ENCODE peak calls at places on chromosomes 6 and 20, in eight cellular contexts. H is GM13976, V is lower lobe of right lung, G is mesothelial cell of epicardium, O is body of pancreas, Y is RWPE1, C is right lobe of liver, R is choroid plexus epithelial cell. X is an unnamed sample.

GRCh38 chr6:141169419-141169818 is 963.3 kb upstream of the GJE1 start:
- DNase-seq in H (no peak), Y (no peak), V (no peak), R (peak; percentile 97), C (no peak), O (no peak), G (no peak), X (no peak)

GRCh38 chr6:148768646-148769270 is 21.9 kb downstream of the UST start:
- DNase-seq in Y (no peak), R (no peak), O (no peak), H (no peak), C (no peak), G (no peak), V (no peak), X (no peak)

GRCh38 chr20:44858959-44859358 is 26.5 kb upstream of the YWHAB start:
- DNase-seq in C (no peak), R (peak; percentile 7), H (no peak), Y (no peak), V (no peak), G (no peak), O (no peak), X (no peak)

GRCh38 chr20:761418-762381 is 6.6 kb downstream of the SLC52A3 start:
- DNase-seq in Y (no peak), R (no peak), H (no peak), O (no peak), V (no peak), G (no peak), C (no peak), X (no peak)

GRCh38 chr20:43548273-43548880 is 10.4 kb upstream of the SGK2 start:
- DNase-seq in H (no peak), C (no peak), V (no peak), O (no peak), R (no peak), Y (no peak), G (no peak), X (no peak)

GRCh38 chr20:35831029-35831428 is 59.2 kb downstream of the PHF20 start:
- DNase-seq in C (no peak), V (no peak), G (no peak), R (peak; percentile 45), H (no peak), O (no peak), Y (no peak), X (no peak)

GRCh38 chr6:139028242-139028657 is 295 bp upstream of the ABRACL start:
- DNase-seq in C (no peak), O (peak; percentile 77), V (no peak), G (no peak), H (peak; percentile 31), Y (peak; percentile 77), R (peak; percentile 7), X (no peak)

GRCh38 chr6:15763827-15764226 is 101.0 kb upstream of the DTNBP1 start:
- DNase-seq in Y (no peak), R (peak; percentile 65), G (no peak), H (no peak), C (peak; percentile 82), V (no peak), O (peak; percentile 27), X (no peak)

GRCh38 chr20:4161447-4162251 is 146.3 kb upstream of the RNF24 start:
- DNase-seq in V (peak; percentile 52), R (peak; percentile 48), C (no peak), H (no peak), O (peak; percentile 92), G (no peak), Y (peak; percentile 36), X (no peak)

GRCh38 chr6:80338201-80338836 is 231.8 kb downstream of the BCKDHB start:
- DNase-seq in V (peak; percentile 75), G (peak; percentile 79), H (peak; percentile 40), R (peak; percentile 63), C (peak; percentile 66), O (peak; percentile 77), Y (peak; percentile 28), X (peak; percentile 65)

GRCh38 chr6:37745748-37746147 is 48.1 kb upstream of the MDGA1 start:
- DNase-seq in C (no peak), V (no peak), R (no peak), H (no peak), Y (no peak), G (no peak), O (no peak), X (no peak)

GRCh38 chr6:17081860-17082508 is 19.9 kb upstream of the STMND1 start:
- DNase-seq in H (no peak), C (no peak), Y (no peak), V (no peak), R (no peak), O (no peak), G (no peak), X (no peak)

GRCh38 chr6:150874184-150874583 is 8.7 kb downstream of the MTHFD1L start:
- DNase-seq in G (no peak), H (no peak), V (no peak), Y (no peak), O (no peak), C (no peak), R (no peak), X (no peak)

GRCh38 chr20:58466729-58467571 is 48.2 kb downstream of the APCDD1L start:
- DNase-seq in V (no peak), C (no peak), Y (no peak), R (no peak), H (peak; percentile 18), G (no peak), O (no peak), X (no peak)

GRCh38 chr6:71468841-71469750 is 180.5 kb downstream of the OGFRL1 start:
- DNase-seq in G (no peak), H (no peak), C (no peak), Y (peak; percentile 33), V (no peak), O (no peak), R (peak; percentile 85), X (no peak)

GRCh38 chr20:41632896-41633295 is 14.7 kb upstream of the CHD6 start:
- DNase-seq in V (no peak), C (no peak), H (no peak), O (no peak), G (no peak), R (no peak), Y (no peak), X (no peak)

GRCh38 chr6:40389176-40389767 is 197.9 kb downstream of the LRFN2 start:
- DNase-seq in H (peak; percentile 0), Y (no peak), C (no peak), O (no peak), G (peak; percentile 6), R (no peak), V (no peak), X (no peak)

GRCh38 chr20:45968081-45968671 is 3.8 kb downstream of the ZNF335 start:
- DNase-seq in G (no peak), C (peak; percentile 46), Y (no peak), H (no peak), R (peak; percentile 33), V (peak; percentile 41), O (no peak), X (no peak)

DNA sequence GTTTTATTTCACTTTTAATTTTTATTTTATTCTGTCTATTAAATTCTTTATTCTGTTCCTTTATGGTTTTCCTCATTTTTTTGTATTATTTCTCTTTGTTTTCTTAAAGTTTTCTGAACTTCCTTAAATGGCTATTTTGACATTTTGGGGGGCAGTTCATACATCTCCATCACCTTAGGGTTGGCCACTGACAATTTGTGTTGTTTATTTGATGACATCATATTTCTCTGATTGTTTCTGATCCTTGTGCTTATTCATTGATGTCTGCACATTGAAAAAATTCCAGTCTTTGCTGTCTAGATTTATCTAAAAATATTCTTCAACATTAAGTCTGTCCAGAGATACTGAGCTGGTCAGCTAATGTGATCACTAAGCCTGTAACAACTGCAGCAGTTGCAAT is 379.5 kb upstream of the EYS start:
- DNase-seq in H (no peak), R (no peak), G (no peak), V (no peak), O (no peak), Y (no peak), C (no peak), X (no peak)
- TF ChIP-seq CTCF in H (no peak), R (no peak), G (no peak), V (no peak), O (no peak), Y (no peak), C (no peak), X (no peak)

GRCh38 chr20:17652411-17652810 is 29.6 kb downstream of the RRBP1 start:
- DNase-seq in H (peak; percentile 29), R (no peak), O (peak; percentile 40), V (no peak), G (no peak), C (peak; percentile 45), Y (no peak), X (no peak)
- TF ChIP-seq CTCF in H (no peak), R (no peak), O (no peak), V (no peak), G (no peak), C (no peak), Y (no peak), X (no peak)

DNA sequence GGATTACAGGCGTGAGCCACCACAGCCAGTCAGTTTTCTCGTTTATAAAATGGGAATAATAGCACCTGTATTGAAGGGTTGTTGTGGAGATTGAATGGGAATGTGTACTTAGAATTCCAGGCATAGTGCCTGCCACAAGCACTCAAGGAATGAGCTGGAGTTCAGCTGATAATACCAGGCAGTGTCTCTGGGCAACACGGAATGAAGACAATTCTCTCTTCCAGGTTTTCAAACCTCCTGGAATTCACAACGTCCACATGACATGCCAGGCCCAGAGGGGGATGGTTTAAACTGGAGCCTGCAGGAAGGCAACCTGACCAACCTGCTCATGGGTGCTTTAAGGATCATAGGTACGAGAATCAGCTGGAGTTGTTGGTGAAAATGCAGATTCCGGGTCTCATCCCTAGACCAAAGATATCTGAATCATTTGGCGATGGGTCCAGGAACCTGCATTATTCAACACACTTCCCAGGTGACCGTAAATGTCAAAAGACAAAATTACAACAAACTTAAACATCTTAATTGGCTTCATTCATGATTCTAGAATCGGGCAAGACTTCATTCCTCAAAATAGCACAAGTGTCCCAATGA is 1.9 kb upstream of the PTPN1 start:
- DNase-seq in H (no peak), V (no peak), O (no peak), Y (no peak), C (no peak), G (no peak), R (no peak), X (no peak)
- TF ChIP-seq CTCF in H (no peak), V (no peak), O (no peak), Y (no peak), C (no peak), G (no peak), R (no peak), X (no peak)

GRCh38 chr6:42860031-42860430 is 19.4 kb upstream of the RPL7L1 start:
- DNase-seq in V (no peak), Y (no peak), C (no peak), R (no peak), G (no peak), O (no peak), H (no peak), X (no peak)

GRCh38 chr6:42864602-42865001 is 14.8 kb upstream of the RPL7L1 start:
- DNase-seq in Y (no peak), O (no peak), V (no peak), R (no peak), C (no peak), G (no peak), H (no peak), X (no peak)

DNA sequence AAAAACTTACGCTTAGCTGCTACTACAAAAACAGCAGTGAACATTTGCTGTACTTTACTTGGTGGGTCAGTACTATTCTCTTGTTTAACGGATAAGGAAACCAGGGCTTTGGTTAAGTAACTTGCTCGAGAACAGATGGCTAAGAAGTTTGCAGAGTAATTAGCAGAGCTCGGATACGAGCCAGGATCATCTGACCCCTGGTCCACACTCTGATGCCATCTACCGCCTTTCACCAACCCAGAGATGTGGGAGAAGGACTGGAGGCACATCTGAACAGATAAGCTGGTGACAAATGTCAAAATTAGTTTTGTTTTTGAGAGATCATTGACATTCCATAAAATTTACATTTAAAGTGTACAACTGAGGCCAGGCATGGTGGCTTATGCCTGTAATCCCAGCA is 18.9 kb upstream of the RPL7L1 start:
- DNase-seq in G (no peak), C (no peak), R (no peak), Y (no peak), H (no peak), V (no peak), O (no peak), X (no peak)
- TF ChIP-seq CTCF in G (no peak), C (no peak), R (no peak), Y (no peak), H (no peak), V (no peak), O (no peak), X (no peak)